ENCODE peak calls at places on chromosomes 6 and 20, in seven cellular contexts. O, V, R, G, Y, B and U are unnamed samples. For H3K27me3, the result is how much of the 10 kb centered on the place peaks cover.

GRCh38 chr6:105894556-105894955 is 191.6 kb upstream of the PRDM1 start:
- DNase-seq in O (no peak), V (no peak), R (no peak), G (no peak), Y (no peak), B (no peak), U (no peak)

GRCh38 chr6:115932481-115932880 is 128.2 kb downstream of the FRK start:
- DNase-seq in O (no peak), V (no peak), R (no peak), G (no peak), Y (no peak), B (no peak), U (no peak)

GRCh38 chr6:126228001-126228791 is 111.7 kb upstream of the CENPW start:
- DNase-seq in O (no peak), V (no peak), R (no peak), G (no peak), Y (no peak), B (peak), U (peak)

GRCh38 chr20:62742979-62743776 is 34.5 kb downstream of the NTSR1 start:
- DNase-seq in O (no peak), V (no peak), R (no peak), G (no peak), Y (peak), B (no peak), U (peak)

GRCh38 chr6:41697902-41698349 is 37.5 kb downstream of the TFEB start:
- DNase-seq in O (no peak), V (no peak), R (no peak), G (no peak), Y (no peak), B (no peak), U (no peak)

GRCh38 chr6:2999621-3000455 is at the start of gene NQO2:
- DNase-seq in O (peak), V (peak), R (peak), G (peak), Y (peak), B (peak), U (peak)

GRCh38 chr6:70673054-70673453 is 5.4 kb downstream of the SMAP1 start:
- DNase-seq in O (peak), V (no peak), R (no peak), G (no peak), Y (no peak), B (peak), U (no peak)

GRCh38 chr6:16625319-16626240 is 135.7 kb downstream of the ATXN1 start:
- DNase-seq in O (no peak), V (no peak), R (no peak), G (no peak), Y (no peak), B (no peak), U (no peak)

GRCh38 chr20:38156888-38157634 is 8.0 kb downstream of the TGM2 start:
- DNase-seq in O (no peak), V (no peak), R (no peak), G (no peak), Y (no peak), B (no peak), U (no peak)

GRCh38 chr6:26659042-26659359 is 545 bp downstream of the ZNF322 start:
- DNase-seq in O (no peak), V (no peak), R (no peak), G (no peak), Y (no peak), B (no peak), U (no peak)

GRCh38 chr20:13212750-13213149 is 8.3 kb upstream of the ISM1 start:
- DNase-seq in O (no peak), V (no peak), R (no peak), G (no peak), Y (no peak), B (no peak), U (no peak)

GRCh38 chr20:46898433-46898832 is 3.8 kb downstream of the EYA2 start:
- DNase-seq in O (no peak), V (no peak), R (peak), G (no peak), Y (no peak), B (no peak), U (no peak)

GRCh38 chr6:3311798-3312197 is 53.1 kb downstream of the PSMG4 start:
- DNase-seq in O (peak), V (no peak), R (peak), G (no peak), Y (no peak), B (no peak), U (no peak)

GRCh38 chr6:126307859-126308258 is 32.1 kb upstream of the CENPW start:
- DNase-seq in O (no peak), V (no peak), R (no peak), G (no peak), Y (no peak), B (no peak), U (no peak)

GRCh38 chr20:57686931-57687652 is 22.7 kb downstream of the PMEPA1 start:
- DNase-seq in O (no peak), V (no peak), R (no peak), G (no peak), Y (no peak), B (no peak), U (no peak)

GRCh38 chr20:61849376-61849775 is 216.3 kb downstream of the TAF4 start:
- DNase-seq in O (no peak), V (no peak), R (no peak), G (no peak), Y (no peak), B (no peak), U (no peak)

GRCh38 chr6:37347177-37348145 is 6.3 kb upstream of the RNF8 start:
- DNase-seq in O (no peak), V (no peak), R (no peak), G (no peak), Y (no peak), B (no peak), U (no peak)

GRCh38 chr20:62704341-62704948 is 4.2 kb upstream of the NTSR1 start:
- DNase-seq in O (no peak), V (peak), R (no peak), G (peak), Y (peak), B (peak), U (no peak)

GRCh38 chr6:5174756-5175155 is 86.0 kb downstream of the LYRM4 start:
- DNase-seq in O (no peak), V (no peak), R (no peak), G (no peak), Y (no peak), B (no peak), U (no peak)

GRCh38 chr20:62366370-62367135 is 559 bp downstream of the LAMA5 start:
- DNase-seq in O (peak), V (no peak), R (peak), G (no peak), Y (no peak), B (peak), U (peak)

GRCh38 chr6:84220809-84221409 is 6.5 kb downstream of the CEP162 start:
- DNase-seq in O (peak), V (no peak), R (no peak), G (no peak), Y (no peak), B (peak), U (no peak)

GRCh38 chr6:41683460-41684310 is 45.4 kb downstream of the MDFI start:
- DNase-seq in O (peak), V (peak), R (peak), G (peak), Y (peak), B (peak), U (peak)

GRCh38 chr20:7703436-7703835 is 236.8 kb downstream of the HAO1 start:
- DNase-seq in O (no peak), V (no peak), R (no peak), G (no peak), Y (no peak), B (no peak), U (no peak)

GRCh38 chr6:134938896-134939295 is 11.0 kb downstream of the ALDH8A1 start:
- DNase-seq in O (no peak), V (no peak), R (no peak), G (no peak), Y (no peak), B (no peak), U (no peak)

GRCh38 chr6:32865724-32866443 is 11.9 kb downstream of the PSMB9 start:
- DNase-seq in O (no peak), V (no peak), R (no peak), G (no peak), Y (no peak), B (no peak), U (no peak)

GRCh38 chr20:49890651-49891361 is 24.5 kb downstream of the SPATA2 start:
- DNase-seq in O (peak), V (peak), R (peak), G (no peak), Y (no peak), B (peak), U (peak)

GRCh38 chr6:148064406-148065134 is 278.1 kb upstream of the SASH1 start:
- DNase-seq in O (no peak), V (peak), R (no peak), G (no peak), Y (peak), B (peak), U (no peak)

GRCh38 chr6:43758617-43759050 is 11.4 kb upstream of the VEGFA start:
- DNase-seq in O (peak), V (no peak), R (peak), G (no peak), Y (no peak), B (peak), U (peak)

DNA sequence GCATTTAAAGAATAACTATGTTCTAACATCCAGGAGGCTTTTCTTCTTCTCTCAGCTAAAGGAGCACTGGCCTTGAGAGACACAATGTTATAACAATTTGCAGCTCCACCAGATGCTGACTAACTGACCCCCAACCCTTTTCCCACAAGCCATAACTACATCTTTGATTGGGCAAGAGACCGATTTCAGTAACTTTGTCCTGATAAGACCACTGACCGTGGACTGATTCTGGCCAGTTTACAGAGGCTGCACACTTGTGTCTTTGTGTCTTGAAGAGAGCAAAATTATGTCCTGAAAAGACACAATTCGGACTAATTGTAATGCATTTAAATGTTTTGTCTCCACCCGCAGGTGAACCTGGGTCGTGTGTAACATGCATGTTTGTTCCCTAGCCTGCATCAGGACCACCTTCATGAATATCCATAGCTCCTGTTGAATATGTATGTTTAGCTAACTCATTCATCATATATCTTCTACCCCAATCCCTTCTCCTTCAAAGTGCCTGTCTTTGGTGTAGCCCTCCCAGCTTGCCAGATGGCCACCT is 22.3 kb downstream of the ABRACL start:
- DNase-seq in O (no peak), V (no peak), R (no peak), G (no peak), Y (no peak), B (no peak), U (no peak)
- TF ChIP-seq CTCF in O (peak), V (no peak), R (peak), G (no peak), Y (no peak), B (no peak), U (no peak)

DNA sequence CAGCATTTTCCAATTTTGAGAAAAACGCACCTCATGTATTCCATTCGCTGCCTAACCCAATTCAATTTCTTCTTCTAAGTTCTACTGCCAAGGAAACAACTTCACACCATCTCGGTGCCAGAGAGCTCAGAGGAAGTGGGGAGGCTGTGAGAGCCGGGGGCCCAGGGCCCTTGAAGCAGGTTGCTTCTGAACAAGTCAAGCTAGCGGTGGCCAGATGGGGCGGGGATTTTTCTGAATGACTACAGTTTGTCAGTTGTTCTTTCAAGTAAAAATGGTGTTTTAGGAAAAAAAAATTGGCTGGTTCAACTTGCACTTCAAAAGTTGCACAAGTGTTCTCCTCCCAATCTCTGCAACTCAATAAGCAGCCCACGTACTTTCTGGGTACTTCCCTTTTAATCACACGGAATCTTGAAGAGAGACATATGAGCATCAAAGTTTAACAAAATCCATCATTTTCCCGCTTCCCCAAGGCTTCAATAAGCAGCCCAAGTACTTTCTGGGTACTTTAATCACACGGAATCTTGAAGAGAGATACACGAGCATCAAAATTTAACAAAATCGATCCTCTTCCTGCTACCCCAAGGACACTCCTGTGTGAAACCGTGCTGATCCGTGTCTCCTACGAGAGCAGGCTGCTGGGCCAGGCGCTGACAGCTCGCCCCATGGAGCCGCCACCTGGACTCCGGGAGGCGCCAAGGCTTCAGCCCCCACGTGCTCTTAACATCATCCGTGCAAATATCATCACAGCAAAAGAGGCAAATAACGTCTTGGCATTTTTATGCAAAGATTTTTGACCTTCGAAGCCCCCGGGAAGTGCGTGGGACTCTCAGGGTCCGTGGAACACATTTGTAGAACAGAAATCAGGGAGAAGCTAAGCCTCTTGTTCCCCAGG is 186.7 kb upstream of the PDE10A start:
- DNase-seq in O (no peak), V (peak), R (peak), G (no peak), Y (no peak), B (no peak), U (no peak)
- H3K27me3 ChIP-seq in O (under half), V (under half), R (under half), G (under half), Y (half or more), B (under half), U (half or more)

GRCh38 chr6:146336200-146336599 is 207.4 kb upstream of the RAB32 start:
- DNase-seq in O (no peak), V (no peak), R (no peak), G (no peak), Y (no peak), B (no peak), U (no peak)
- H3K4me3 ChIP-seq in O (no peak), V (no peak), R (no peak), G (no peak), Y (no peak), B (no peak), U (no peak)

GRCh38 chr6:1597924-1598323 is 11.8 kb upstream of the FOXC1 start:
- DNase-seq in O (no peak), V (no peak), R (no peak), G (no peak), Y (no peak), B (no peak), U (no peak)

GRCh38 chr6:1594495-1595200 is 15.1 kb upstream of the FOXC1 start:
- DNase-seq in O (no peak), V (no peak), R (peak), G (no peak), Y (no peak), B (no peak), U (no peak)

GRCh38 chr6:1597121-1597744 is 12.5 kb upstream of the FOXC1 start:
- DNase-seq in O (no peak), V (no peak), R (peak), G (no peak), Y (no peak), B (no peak), U (peak)

GRCh38 chr6:1595271-1596087 is 14.2 kb upstream of the FOXC1 start:
- DNase-seq in O (no peak), V (no peak), R (peak), G (no peak), Y (no peak), B (no peak), U (no peak)

GRCh38 chr6:1596088-1596852 is 13.4 kb upstream of the FOXC1 start:
- DNase-seq in O (peak), V (peak), R (peak), G (no peak), Y (peak), B (peak), U (peak)
- TF ChIP-seq CTCF in O (peak), V (peak), R (peak), G (peak), Y (peak), B (peak), U (peak)

GRCh38 chr20:26216025-26216424 is 519.4 kb upstream of the ZNF337 start:
- DNase-seq in O (no peak), V (no peak), R (no peak), G (no peak), Y (no peak), B (no peak), U (no peak)
- H3K27me3 ChIP-seq in O (under half), V (under half), R (under half), G (under half), Y (under half), B (under half), U (under half)

DNA sequence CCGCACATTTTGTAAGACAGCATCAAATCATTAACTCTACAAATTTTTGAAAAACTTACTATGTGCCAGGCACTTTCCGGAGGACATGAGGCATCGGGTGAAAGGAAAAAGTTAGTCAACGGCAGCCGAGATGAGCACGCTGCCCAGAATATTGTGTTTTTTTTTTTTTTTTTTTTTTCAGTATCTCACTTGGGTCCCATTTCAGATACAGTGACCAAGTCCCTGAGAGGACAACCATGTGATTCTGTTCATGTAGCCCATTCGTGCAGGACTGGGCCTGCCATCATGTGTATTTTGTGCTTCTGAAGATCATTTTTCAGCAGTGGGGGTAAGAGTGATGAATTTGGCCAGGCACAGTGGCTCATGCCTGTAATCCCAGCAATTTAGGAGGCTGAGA is 1.3 kb downstream of the SLA2 start:
- DNase-seq in O (no peak), V (no peak), R (no peak), G (no peak), Y (no peak), B (no peak), U (no peak)
- H3K4me3 ChIP-seq in O (no peak), V (no peak), R (no peak), G (no peak), Y (no peak), B (no peak), U (no peak)

GRCh38 chr20:48630342-48631075 is 197.3 kb downstream of the PREX1 start:
- DNase-seq in O (peak), V (no peak), R (peak), G (no peak), Y (no peak), B (no peak), U (peak)
- TF ChIP-seq CTCF in O (peak), V (no peak), R (peak), G (no peak), Y (no peak), B (no peak), U (no peak)

GRCh38 chr6:29564875-29565274 is 5.3 kb upstream of the UBD start:
- DNase-seq in O (no peak), V (no peak), R (no peak), G (no peak), Y (no peak), B (no peak), U (no peak)
- H3K27me3 ChIP-seq in O (under half), V (under half), R (under half), G (under half), Y (under half), B (under half), U (half or more)

GRCh38 chr20:40942015-40942414 is 86.6 kb upstream of the TOP1 start:
- DNase-seq in O (no peak), V (no peak), R (no peak), G (no peak), Y (no peak), B (no peak), U (no peak)
- H3K4me3 ChIP-seq in O (no peak), V (no peak), R (no peak), G (no peak), Y (no peak), B (no peak), U (no peak)